ENCODE peak calls at places on chromosomes 5 and 9, in five cellular contexts. F is SK-MEL-5; T is SK-N-DZ; D is stimulated activated CD4-positive, alpha-beta T cell treated with anti-CD3 and anti-CD28 coated beads, TNF-alpha, amount 100 ng/mL, for 1 hour; A is upper lobe of left lung. E is an unnamed sample.

GRCh38 chr5:87394407-87394806 is 18.3 kb downstream of the CCNH start:
- DNase-seq in F (no peak), A (no peak), D (no peak), T (no peak), E (no peak)

GRCh38 chr5:583645-584044 is 28.5 kb upstream of the CEP72 start:
- DNase-seq in D (no peak), A (no peak), F (no peak), T (no peak), E (no peak)

GRCh38 chr5:172975289-172975688 is 8.3 kb upstream of the ATP6V0E1 start:
- DNase-seq in D (no peak), T (no peak), F (no peak), A (peak; percentile 61), E (no peak)

GRCh38 chr5:177996660-177997318 is 747 bp upstream of the PROP1 start:
- DNase-seq in D (no peak), T (no peak), F (no peak), A (no peak), E (no peak)

GRCh38 chr9:97990259-97990658 is 7.1 kb downstream of the ANP32B start:
- DNase-seq in T (no peak), D (no peak), F (peak; percentile 20), A (no peak), E (no peak)

GRCh38 chr5:179475211-179475840 is 75.0 kb upstream of the RUFY1 start:
- DNase-seq in F (no peak), D (no peak), A (peak; percentile 45), T (no peak), E (no peak)

GRCh38 chr5:10527281-10527950 is 36.5 kb upstream of the ANKRD33B start:
- DNase-seq in D (no peak), A (no peak), F (no peak), T (no peak), E (no peak)

GRCh38 chr9:89923961-89924504 is 319.2 kb downstream of the GADD45G start:
- DNase-seq in A (no peak), F (no peak), T (no peak), D (no peak), E (no peak)

GRCh38 chr5:173750538-173751265 is 134.3 kb upstream of the BOD1 start:
- DNase-seq in D (no peak), T (no peak), A (no peak), F (no peak), E (no peak)

GRCh38 chr9:126238415-126238814 is 88.2 kb upstream of the MVB12B start:
- DNase-seq in A (no peak), F (no peak), D (no peak), T (no peak), E (no peak)

GRCh38 chr5:91474201-91474600 is 91.1 kb upstream of the ARRDC3 start:
- DNase-seq in F (no peak), T (no peak), D (no peak), A (no peak), E (no peak)

GRCh38 chr9:132878695-132879064 is at the start of gene SPACA9:
- DNase-seq in A (peak; percentile 94), D (no peak), T (peak; percentile 27), F (peak; percentile 46), E (no peak)

GRCh38 chr5:100898504-100899346 is 4.4 kb downstream of the ST8SIA4 start:
- DNase-seq in F (peak; percentile 14), T (no peak), D (no peak), A (no peak), E (no peak)

GRCh38 chr9:126885089-126885753 is 24.8 kb downstream of the ZBTB34 start:
- DNase-seq in F (peak; percentile 80), A (no peak), T (no peak), D (no peak), E (no peak)

GRCh38 chr9:135590486-135591079 is 29.0 kb downstream of the PAEP start:
- DNase-seq in D (no peak), A (peak; percentile 51), T (no peak), F (no peak), E (no peak)

GRCh38 chr5:56658972-56659371 is 156.4 kb upstream of the MAP3K1 start:
- DNase-seq in F (no peak), T (no peak), A (no peak), D (no peak), E (no peak)

GRCh38 chr9:71273613-71274012 is 152.2 kb upstream of the TRPM3 start:
- DNase-seq in A (no peak), T (no peak), D (no peak), F (no peak), E (no peak)